ENCODE peak calls at places on chromosomes 11 and 22, in five cellular contexts. W, H, Y, X and G are unnamed samples.

GRCh38 chr22:29032584-29032983 is 29.0 kb downstream of the C22orf31 start:
- DNase-seq in H (no peak), Y (peak), W (peak), X (no peak), G (peak)

GRCh38 chr22:42932857-42933782 is 76.0 kb upstream of the ARFGAP3 start:
- DNase-seq in Y (no peak), X (no peak), W (no peak), H (no peak), G (peak)

GRCh38 chr11:122681731-122682130 is 26.2 kb downstream of the UBASH3B start:
- DNase-seq in X (no peak), Y (peak), W (no peak), H (no peak), G (no peak)

GRCh38 chr22:43789452-43789851 is 22.7 kb downstream of the EFCAB6 start:
- DNase-seq in W (peak), H (no peak), Y (peak), X (no peak), G (peak)

GRCh38 chr11:20353829-20354434 is 9.6 kb upstream of the HTATIP2 start:
- DNase-seq in H (no peak), X (no peak), W (peak), Y (no peak), G (peak)

GRCh38 chr11:12071574-12071973 is 38.8 kb upstream of the MICAL2 start:
- DNase-seq in H (no peak), W (no peak), X (no peak), Y (no peak), G (no peak)

GRCh38 chr11:117419136-117419914 is 91.7 kb downstream of the CEP164 start:
- DNase-seq in Y (no peak), H (no peak), X (no peak), W (peak), G (no peak)

GRCh38 chr22:50083462-50084081 is 1.7 kb downstream of the MLC1 start:
- DNase-seq in X (no peak), H (no peak), W (no peak), Y (no peak), G (no peak)